ENCODE peak calls at places on chromosomes 3 and 15, in five cellular contexts. B is AG04450, Q is NCI-H748 treated with DMSO at 0.1 percent for 48 hours, P is fibroblast of the aortic adventitia, F is T-helper 17 cell. O is an unnamed sample.
A peak's percentile ranks its signal among the peaks of the same experiment; 100 is the strongest.

GRCh38 chr15:64599716-64600115 is 139.3 kb downstream of the ZNF609 start:
- DNase-seq in Q (no peak), B (no peak), F (no peak), P (peak; percentile 70), O (no peak)

GRCh38 chr15:77440378-77440999 is 19.8 kb downstream of the HMG20A start:
- DNase-seq in F (no peak), P (peak; percentile 16), B (no peak), Q (no peak), O (no peak)

GRCh38 chr15:67248106-67248505 is 6.4 kb downstream of the AAGAB start:
- DNase-seq in P (no peak), Q (no peak), F (no peak), B (no peak), O (no peak)

GRCh38 chr15:101466188-101466587 is 23.3 kb downstream of the PCSK6 start:
- DNase-seq in B (no peak), F (no peak), P (no peak), Q (no peak), O (no peak)

GRCh38 chr3:53255360-53255774 is 455 bp downstream of the TKT start:
- DNase-seq in Q (no peak), B (no peak), P (no peak), F (peak; percentile 23), O (no peak)

GRCh38 chr3:50287262-50287661 is 5.0 kb downstream of the IFRD2 start:
- DNase-seq in Q (no peak), B (no peak), F (no peak), P (no peak), O (no peak)

GRCh38 chr15:29130461-29130860 is 139.2 kb downstream of the NSMCE3 start:
- DNase-seq in P (no peak), Q (no peak), B (no peak), F (no peak), O (no peak)

GRCh38 chr3:58200846-58201355 is 9.9 kb downstream of the DNASE1L3 start:
- DNase-seq in P (no peak), F (no peak), B (no peak), Q (no peak), O (no peak)

GRCh38 chr3:188294823-188295487 is 141.0 kb downstream of the LPP start:
- DNase-seq in Q (peak; percentile 40), F (no peak), P (peak; percentile 93), B (peak; percentile 79), O (peak; percentile 74)

GRCh38 chr3:49910409-49911123 is 6.9 kb upstream of the MST1R start:
- DNase-seq in B (no peak), Q (no peak), F (no peak), P (no peak), O (no peak)

GRCh38 chr3:37753428-37753827 is 108.3 kb upstream of the CTDSPL start:
- DNase-seq in F (no peak), B (no peak), Q (no peak), P (no peak), O (peak; percentile 68)

GRCh38 chr3:120688121-120688520 is 6.1 kb upstream of the HGD start:
- DNase-seq in Q (no peak), B (peak; percentile 24), P (peak; percentile 41), F (no peak), O (no peak)

GRCh38 chr15:92020765-92021164 is 167.3 kb downstream of the SLCO3A1 start:
- DNase-seq in B (peak; percentile 13), F (no peak), P (peak; percentile 92), Q (no peak), O (no peak)

GRCh38 chr3:178551916-178552321 is 15.7 kb downstream of the KCNMB2 start:
- DNase-seq in P (peak; percentile 10), B (no peak), F (no peak), Q (no peak), O (no peak)

GRCh38 chr3:27914199-27914598 is 192.1 kb upstream of the EOMES start:
- DNase-seq in P (no peak), B (no peak), F (no peak), Q (no peak), O (no peak)

GRCh38 chr3:26118165-26118564 is 328.3 kb downstream of the OXSM start:
- DNase-seq in F (no peak), Q (no peak), P (no peak), B (no peak), O (no peak)

GRCh38 chr3:188776447-188776846 is 395.3 kb upstream of the TPRG1 start:
- DNase-seq in B (no peak), P (peak; percentile 83), F (no peak), Q (no peak), O (no peak)

GRCh38 chr15:55993804-55994539 is 560 bp upstream of the NEDD4 start:
- DNase-seq in B (peak; percentile 33), P (peak; percentile 68), Q (no peak), F (no peak), O (peak; percentile 37)

GRCh38 chr15:66653852-66654251 is 48.2 kb upstream of the SMAD6 start:
- DNase-seq in P (no peak), F (no peak), Q (no peak), B (no peak), O (no peak)

GRCh38 chr15:74428442-74428787 is 5.3 kb downstream of the SEMA7A start:
- DNase-seq in F (no peak), Q (no peak), B (no peak), P (no peak), O (no peak)

GRCh38 chr3:194049394-194049793 is 86.6 kb upstream of the HES1 start:
- DNase-seq in B (no peak), P (no peak), F (no peak), Q (no peak), O (no peak)

GRCh38 chr15:101068961-101069734 is 150.0 kb downstream of the LRRK1 start:
- DNase-seq in B (no peak), Q (no peak), F (no peak), P (no peak), O (no peak)

GRCh38 chr15:26134152-26134551 is 271.0 kb upstream of the ATP10A start:
- DNase-seq in P (no peak), Q (no peak), B (no peak), F (no peak), O (no peak)

GRCh38 chr3:69420781-69421520 is 35.1 kb upstream of the FRMD4B start:
- DNase-seq in B (no peak), P (peak; percentile 52), F (no peak), Q (no peak), O (no peak)

GRCh38 chr3:48897401-48898376 is 993 bp downstream of the SLC25A20 start:
- DNase-seq in Q (no peak), P (no peak), F (no peak), B (no peak), O (peak; percentile 26)